ENCODE peak calls at places on chromosomes 13 and 19, in nine cellular contexts. H is astrocyte, V is Karpas-422, M is MM.1S, T is fibroblast of lung, C is neural progenitor cell, W is IMR-90, X is endodermal cell, I is neuronal stem cell. J is an unnamed sample. For H3K9me3, the result is how much of the 10 kb centered on the place peaks cover.

GRCh38 chr13:108342369-108343289 is 73.1 kb downstream of the TNFSF13B start:
- DNase-seq in H (peak), V (peak), M (peak), T (peak), C (peak), W (peak), X (no peak), I (peak), J (no peak)

GRCh38 chr19:19459707-19460251 is 54.3 kb downstream of the GATAD2A start:
- DNase-seq in H (peak), V (peak), M (no peak), T (peak), C (no peak), W (peak), X (no peak), I (no peak), J (no peak)

GRCh38 chr13:19845758-19846157 is 17.7 kb downstream of the ZMYM5 start:
- DNase-seq in H (peak), V (no peak), M (no peak), T (peak), C (no peak), W (peak), X (no peak), I (no peak), J (peak)

GRCh38 chr13:106533940-106534843 is 1.3 kb downstream of the EFNB2 start:
- DNase-seq in H (peak), V (no peak), M (peak), T (peak), C (peak), W (peak), X (peak), I (no peak), J (peak)

GRCh38 chr13:94249512-94249911 is 230.0 kb downstream of the DCT start:
- DNase-seq in H (peak), V (no peak), M (no peak), T (peak), C (peak), W (peak), X (peak), I (peak), J (no peak)

GRCh38 chr13:80603351-80603750 is 262.4 kb upstream of the SPRY2 start:
- DNase-seq in H (no peak), V (no peak), M (no peak), T (no peak), C (no peak), W (no peak), X (no peak), I (no peak), J (no peak)

GRCh38 chr19:4367336-4367723 is 24.0 kb downstream of the MPND start:
- DNase-seq in H (no peak), V (no peak), M (no peak), T (no peak), C (no peak), W (no peak), X (no peak), I (no peak), J (no peak)

GRCh38 chr13:43284162-43284561 is 260.8 kb downstream of the DNAJC15 start:
- DNase-seq in H (peak), V (no peak), M (no peak), T (peak), C (no peak), W (peak), X (no peak), I (no peak), J (no peak)

GRCh38 chr13:40079721-40080120 is 424.3 kb downstream of the COG6 start:
- DNase-seq in H (no peak), V (no peak), M (no peak), T (no peak), C (no peak), W (no peak), X (no peak), I (no peak), J (no peak)

GRCh38 chr13:57627663-57628062 is 3.9 kb upstream of the PCDH17 start:
- DNase-seq in H (peak), V (peak), M (peak), T (peak), C (peak), W (peak), X (no peak), I (no peak), J (no peak)

GRCh38 chr13:53520132-53520531 is 491.5 kb downstream of the OLFM4 start:
- DNase-seq in H (no peak), V (no peak), M (no peak), T (no peak), C (no peak), W (no peak), X (no peak), I (no peak), J (no peak)

GRCh38 chr13:97826421-97826965 is 127.0 kb upstream of the IPO5 start:
- DNase-seq in H (no peak), V (no peak), M (no peak), T (no peak), C (no peak), W (no peak), X (no peak), I (no peak), J (no peak)

GRCh38 chr19:10761443-10762242 is 43.8 kb downstream of the DNM2 start:
- DNase-seq in H (no peak), V (no peak), M (no peak), T (no peak), C (no peak), W (no peak), X (no peak), I (no peak), J (peak)

GRCh38 chr19:44990966-44991365 is 10.3 kb upstream of the RELB start:
- DNase-seq in H (no peak), V (no peak), M (no peak), T (no peak), C (no peak), W (no peak), X (no peak), I (no peak), J (no peak)

GRCh38 chr19:40513345-40513678 is 46.5 kb downstream of the SPTBN4 start:
- DNase-seq in H (no peak), V (no peak), M (no peak), T (no peak), C (no peak), W (no peak), X (no peak), I (no peak), J (no peak)

GRCh38 chr19:3544742-3545668 is 6.0 kb downstream of the TEKTIP1 start:
- DNase-seq in H (no peak), V (peak), M (peak), T (no peak), C (peak), W (peak), X (peak), I (peak), J (peak)

GRCh38 chr13:35781661-35782060 is 305.2 kb upstream of the MAB21L1 start:
- DNase-seq in H (no peak), V (no peak), M (no peak), T (no peak), C (no peak), W (no peak), X (no peak), I (no peak), J (no peak)

DNA sequence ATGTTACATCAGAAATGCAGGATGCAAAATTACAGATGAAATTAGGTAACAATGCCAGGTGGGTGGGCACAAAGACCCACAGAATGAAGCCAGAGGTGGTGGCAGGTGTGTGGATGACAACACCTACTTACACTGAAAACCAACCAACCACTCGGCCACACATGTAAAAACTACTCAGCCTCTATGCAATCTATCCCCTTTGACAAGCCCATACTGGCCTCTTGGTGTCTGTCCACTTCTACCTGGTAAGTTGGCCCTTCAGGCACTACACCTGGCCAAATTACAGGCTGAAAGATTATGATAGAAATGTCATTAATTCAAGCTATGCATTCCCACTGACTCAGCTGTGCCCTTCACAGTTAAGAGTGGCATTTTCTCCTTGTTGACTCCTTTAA is 50.0 kb downstream of the BRD4 start:
- DNase-seq in H (no peak), V (no peak), M (no peak), T (no peak), C (no peak), W (no peak), X (no peak), I (no peak), J (no peak)
- H3K9ac ChIP-seq in H (no peak), V (no peak), M (no peak), T (no peak), C (no peak), W (no peak), X (no peak), I (no peak), J (no peak)

DNA sequence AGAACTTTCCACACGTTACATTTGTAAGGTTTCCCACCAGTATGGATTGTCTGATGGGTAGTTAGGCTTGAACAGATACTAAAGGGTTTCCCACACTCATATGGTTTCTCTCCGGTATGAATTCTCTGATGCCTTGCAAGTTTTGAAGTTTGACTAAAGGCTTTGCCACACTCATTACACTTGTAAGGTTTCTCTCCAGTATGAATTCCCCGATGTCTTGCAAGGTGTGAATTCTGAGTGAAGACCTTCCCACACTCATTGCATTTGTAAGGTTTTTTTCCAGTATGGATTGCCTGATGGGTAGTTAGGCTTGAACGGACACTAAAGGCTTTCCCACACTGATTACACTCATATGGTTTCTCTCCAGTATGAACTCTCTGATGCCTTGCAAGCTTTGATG is 7.6 kb upstream of the ZNF415 start:
- DNase-seq in H (no peak), V (no peak), M (no peak), T (no peak), C (no peak), W (no peak), X (no peak), I (no peak), J (no peak)
- H3K9me3 ChIP-seq in H (under half), V (half or more), M (under half), T (under half), C (under half), W (under half), X (half or more), I (half or more), J (under half)

GRCh38 chr19:1884291-1884718 is 991 bp downstream of the ABHD17A start:
- DNase-seq in H (no peak), V (peak), M (peak), T (no peak), C (no peak), W (no peak), X (peak), I (no peak), J (peak)

GRCh38 chr19:1882089-1882785 is 3.1 kb downstream of the ABHD17A start:
- DNase-seq in H (no peak), V (peak), M (no peak), T (no peak), C (peak), W (no peak), X (no peak), I (no peak), J (no peak)

GRCh38 chr19:1883784-1884183 is 1.5 kb downstream of the ABHD17A start:
- DNase-seq in H (no peak), V (peak), M (no peak), T (no peak), C (no peak), W (no peak), X (no peak), I (no peak), J (no peak)

GRCh38 chr19:1884719-1885334 is 469 bp downstream of the ABHD17A start:
- DNase-seq in H (no peak), V (peak), M (no peak), T (no peak), C (peak), W (no peak), X (peak), I (no peak), J (no peak)

GRCh38 chr19:1882786-1883692 is 2.3 kb downstream of the ABHD17A start:
- DNase-seq in H (no peak), V (peak), M (no peak), T (no peak), C (no peak), W (no peak), X (no peak), I (no peak), J (no peak)
- H3K9ac ChIP-seq in H (peak), V (peak), M (no peak), T (no peak), C (peak), W (peak), X (no peak), I (peak), J (peak)

DNA sequence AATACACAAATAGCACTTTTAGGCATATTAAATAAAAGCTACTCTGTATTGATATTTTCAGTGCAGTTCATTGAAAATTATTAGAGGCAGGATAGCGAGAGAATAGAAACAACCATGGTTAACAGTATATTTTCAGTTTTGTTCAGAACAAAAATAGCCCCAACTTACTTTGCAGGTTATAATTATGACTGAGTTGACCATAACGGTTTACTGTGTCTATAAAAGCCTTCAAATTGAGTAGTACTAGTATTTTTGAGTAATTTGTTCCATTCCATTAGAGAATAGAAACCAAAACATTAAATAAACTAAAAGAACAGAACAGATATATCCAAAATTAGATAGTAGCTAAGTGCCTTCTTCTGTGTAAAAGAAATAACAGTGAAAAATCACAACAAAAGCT is 1108.4 kb upstream of the PCDH20 start:
- DNase-seq in H (no peak), V (no peak), M (no peak), T (no peak), C (no peak), W (no peak), X (no peak), I (no peak), J (no peak)
- H3K9me3 ChIP-seq in H (under half), V (under half), M (under half), T (under half), C (under half), W (under half), X (under half), I (under half), J (under half)

GRCh38 chr13:23754506-23754905 is 134.7 kb downstream of the MIPEP start:
- DNase-seq in H (no peak), V (no peak), M (no peak), T (no peak), C (no peak), W (peak), X (no peak), I (no peak), J (no peak)
- H3K9ac ChIP-seq in H (no peak), V (no peak), M (no peak), T (no peak), C (no peak), W (peak), X (no peak), I (no peak), J (no peak)

DNA sequence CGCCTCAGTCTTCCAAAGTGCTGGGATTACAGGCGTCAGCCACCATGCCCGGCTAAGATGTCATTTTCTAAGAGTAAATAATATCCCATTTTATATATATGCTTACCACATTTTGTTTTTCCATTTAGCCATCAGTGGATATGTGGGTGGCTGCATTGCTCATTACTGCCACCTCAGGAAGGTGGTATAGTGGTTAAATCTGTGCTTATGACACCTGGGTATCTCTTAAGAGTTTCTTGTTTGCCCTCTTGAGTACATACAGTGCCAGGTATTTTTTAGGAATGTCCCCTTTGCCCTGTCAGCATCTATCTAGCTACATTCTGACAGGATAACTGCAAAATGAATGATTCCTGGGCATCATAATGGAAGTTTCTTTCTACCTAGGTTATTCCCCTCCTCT is 14.6 kb downstream of the ZNF69 start:
- DNase-seq in H (no peak), V (no peak), M (no peak), T (no peak), C (no peak), W (no peak), X (no peak), I (no peak), J (no peak)
- H3K9me3 ChIP-seq in H (under half), V (under half), M (under half), T (under half), C (half or more), W (half or more), X (half or more), I (half or more), J (under half)

GRCh38 chr19:20660473-20660872 is 898 bp downstream of the ZNF626 start:
- DNase-seq in H (no peak), V (no peak), M (no peak), T (no peak), C (peak), W (no peak), X (peak), I (no peak), J (no peak)

GRCh38 chr19:20661150-20661819 is at the start of gene ZNF626:
- DNase-seq in H (peak), V (no peak), M (peak), T (peak), C (peak), W (peak), X (peak), I (peak), J (peak)

GRCh38 chr19:20662421-20663105 is 1.2 kb upstream of the ZNF626 start:
- DNase-seq in H (no peak), V (no peak), M (no peak), T (no peak), C (no peak), W (no peak), X (no peak), I (no peak), J (no peak)

GRCh38 chr19:20667281-20667680 is 5.9 kb upstream of the ZNF626 start:
- DNase-seq in H (no peak), V (no peak), M (no peak), T (no peak), C (no peak), W (no peak), X (no peak), I (no peak), J (no peak)

GRCh38 chr19:20664917-20665781 is 3.8 kb upstream of the ZNF626 start:
- DNase-seq in H (peak), V (no peak), M (peak), T (peak), C (peak), W (no peak), X (peak), I (peak), J (peak)
- H3K9ac ChIP-seq in H (no peak), V (no peak), M (peak), T (no peak), C (no peak), W (no peak), X (no peak), I (no peak), J (no peak)

GRCh38 chr19:52541608-52542007 is 14.1 kb downstream of the ZNF808 start:
- DNase-seq in H (no peak), V (no peak), M (no peak), T (no peak), C (no peak), W (no peak), X (no peak), I (no peak), J (no peak)

GRCh38 chr19:52542984-52543664 is 15.7 kb downstream of the ZNF808 start:
- DNase-seq in H (no peak), V (no peak), M (no peak), T (peak), C (no peak), W (peak), X (no peak), I (no peak), J (no peak)
- H3K9me3 ChIP-seq in H (under half), V (under half), M (under half), T (under half), C (under half), W (under half), X (under half), I (under half), J (under half)

J was measured in colonic mucosa.